ENCODE peak calls at places on chromosomes 11 and 22, in ten cellular contexts. P is heart right ventricle; N is sigmoid colon; L is NCI-H146; Z is iris pigment epithelial cell; D is ELR; I is activated naive CD4-positive, alpha-beta T cell; C is neuronal stem cell; E is stimulated activated CD8-positive, alpha-beta memory T cell treated with anti-CD3 and anti-CD28 coated beads, Interleukin-2, amount 100 ng/mL, for 48 hours; G is mesenchymal stem cell. M is an unnamed sample.

GRCh38 chr11:97990162-97990920 is 1030.4 kb upstream of the CNTN5 start:
- DNase-seq in I (no peak), C (no peak), L (no peak), N (no peak), P (no peak), E (no peak), G (peak), D (no peak), Z (peak), M (no peak)

GRCh38 chr22:49768961-49769690 is 58.5 kb downstream of the BRD1 start:
- DNase-seq in N (peak), D (no peak), Z (no peak), P (no peak), I (no peak), C (no peak), L (no peak), G (peak), E (no peak), M (no peak)

GRCh38 chr11:121829159-121829643 is 286.8 kb downstream of the BLID start:
- DNase-seq in G (peak), D (peak), I (no peak), Z (peak), E (no peak), P (peak), L (no peak), C (no peak), N (no peak), M (no peak)

GRCh38 chr22:30829901-30830550 is 135.4 kb downstream of the OSBP2 start:
- DNase-seq in G (no peak), E (no peak), I (no peak), D (peak), L (no peak), P (no peak), C (no peak), N (no peak), Z (peak), M (no peak)

GRCh38 chr22:47569389-47570299 is 807.2 kb downstream of the TBC1D22A start:
- DNase-seq in L (no peak), P (no peak), G (no peak), N (no peak), E (no peak), D (no peak), Z (no peak), I (no peak), C (no peak), M (no peak)

GRCh38 chr11:46597609-46598219 is 3.9 kb upstream of the AMBRA1 start:
- DNase-seq in Z (peak), C (no peak), G (peak), D (peak), N (no peak), E (no peak), P (no peak), L (no peak), I (no peak), M (no peak)

GRCh38 chr22:23073506-23074229 is 3.3 kb downstream of the GNAZ start:
- DNase-seq in P (no peak), Z (no peak), G (no peak), N (peak), C (no peak), E (no peak), D (no peak), I (no peak), L (no peak), M (no peak)

GRCh38 chr11:84819561-84819960 is 807.6 kb downstream of the DLG2 start:
- DNase-seq in N (no peak), Z (no peak), L (no peak), I (no peak), G (no peak), D (no peak), C (peak), P (no peak), E (no peak), M (peak)

GRCh38 chr11:92739020-92739419 is 230.4 kb upstream of the MTNR1B start:
- DNase-seq in L (no peak), E (no peak), G (no peak), D (no peak), N (no peak), C (no peak), I (no peak), Z (peak), P (no peak), M (no peak)

GRCh38 chr11:121763526-121763925 is 310.8 kb upstream of the SORL1-AS1 start:
- DNase-seq in G (no peak), I (no peak), Z (no peak), N (no peak), E (no peak), C (no peak), D (no peak), P (no peak), L (no peak), M (peak)

GRCh38 chr11:108483163-108483562 is 15.0 kb downstream of the POGLUT3 start:
- DNase-seq in L (no peak), Z (peak), G (no peak), D (peak), C (no peak), I (no peak), E (no peak), P (no peak), N (no peak), M (no peak)

GRCh38 chr11:59800390-59801037 is 10.1 kb downstream of the MRPL16 start:
- DNase-seq in E (no peak), G (no peak), N (no peak), I (no peak), L (no peak), Z (no peak), P (no peak), D (no peak), C (no peak), M (no peak)

GRCh38 chr11:79404325-79404724 is 36.5 kb downstream of the TENM4 start:
- DNase-seq in C (no peak), L (no peak), N (no peak), Z (peak), D (no peak), G (peak), E (no peak), I (no peak), P (no peak), M (no peak)

GRCh38 chr22:50532824-50533344 is 3.1 kb upstream of the TYMP start:
- DNase-seq in L (no peak), Z (no peak), P (no peak), G (peak), N (no peak), C (no peak), D (no peak), E (no peak), I (no peak), M (no peak)

GRCh38 chr22:37189011-37189466 is 992 bp upstream of the C1QTNF6 start:
- DNase-seq in L (no peak), P (no peak), G (peak), Z (no peak), I (no peak), D (peak), N (no peak), C (no peak), E (no peak), M (no peak)

GRCh38 chr11:73227571-73228211 is 9.6 kb downstream of the P2RY2 start:
- DNase-seq in D (no peak), L (peak), Z (no peak), P (no peak), G (no peak), C (no peak), I (no peak), N (peak), E (no peak), M (no peak)

M was measured in MM.1S.